ENCODE peak calls at places on chromosomes 4 and X, in five cellular contexts. One of them, this sample, is unnamed.

GRCh38 chr4:141207971-141208370 is 12.7 kb upstream of the ZNF330 start:
- DNase-seq in AG10803: no peak
- DNase-seq in lower leg skin: no peak
- DNase-seq in fibroblast of mammary gland: no peak
- DNase-seq in prostate gland: no peak
- DNase-seq in this sample: no peak

GRCh38 chr4:109708435-109708834 is 5.2 kb upstream of the CASP6 start:
- DNase-seq in prostate gland: no peak
- DNase-seq in fibroblast of mammary gland: no peak
- DNase-seq in AG10803: no peak
- DNase-seq in lower leg skin: no peak
- DNase-seq in this sample: no peak

GRCh38 chr4:95835672-95836071 is 4.2 kb upstream of the PDHA2 start:
- DNase-seq in fibroblast of mammary gland: no peak
- DNase-seq in lower leg skin: no peak
- DNase-seq in prostate gland: no peak
- DNase-seq in AG10803: no peak
- DNase-seq in this sample: no peak

GRCh38 chrX:41556958-41557357 is 109.8 kb downstream of the NYX start:
- DNase-seq in prostate gland: no peak
- DNase-seq in AG10803: peak
- DNase-seq in fibroblast of mammary gland: no peak
- DNase-seq in lower leg skin: no peak
- DNase-seq in this sample: no peak

GRCh38 chr4:77184961-77185360 is 28.0 kb downstream of the CCNG2 start:
- DNase-seq in fibroblast of mammary gland: no peak
- DNase-seq in AG10803: no peak
- DNase-seq in prostate gland: no peak
- DNase-seq in lower leg skin: no peak
- DNase-seq in this sample: no peak

GRCh38 chr4:2168469-2169319 is 73.2 kb downstream of the HAUS3 start:
- DNase-seq in fibroblast of mammary gland: no peak
- DNase-seq in lower leg skin: no peak
- DNase-seq in AG10803: no peak
- DNase-seq in prostate gland: no peak
- DNase-seq in this sample: no peak

GRCh38 chr4:169222768-169223167 is 48.0 kb downstream of the SH3RF1 start:
- DNase-seq in lower leg skin: no peak
- DNase-seq in AG10803: no peak
- DNase-seq in prostate gland: no peak
- DNase-seq in fibroblast of mammary gland: no peak
- DNase-seq in this sample: no peak

GRCh38 chr4:54754394-54754793 is 96.6 kb downstream of the KIT start:
- DNase-seq in AG10803: peak
- DNase-seq in fibroblast of mammary gland: no peak
- DNase-seq in lower leg skin: no peak
- DNase-seq in prostate gland: no peak
- DNase-seq in this sample: no peak

GRCh38 chrX:70262952-70263567 is 3.1 kb upstream of the P2RY4 start:
- DNase-seq in prostate gland: peak
- DNase-seq in lower leg skin: peak
- DNase-seq in fibroblast of mammary gland: peak
- DNase-seq in AG10803: peak
- DNase-seq in this sample: no peak

GRCh38 chrX:23662853-23663252 is 4.4 kb upstream of the PRDX4 start:
- DNase-seq in lower leg skin: no peak
- DNase-seq in prostate gland: no peak
- DNase-seq in AG10803: peak
- DNase-seq in fibroblast of mammary gland: peak
- DNase-seq in this sample: no peak

GRCh38 chr4:100907465-100908454 is 389.9 kb upstream of the EMCN start:
- DNase-seq in prostate gland: no peak
- DNase-seq in fibroblast of mammary gland: peak
- DNase-seq in lower leg skin: no peak
- DNase-seq in AG10803: peak
- DNase-seq in this sample: no peak

GRCh38 chrX:9530848-9531274 is 66.0 kb downstream of the TBL1X start:
- DNase-seq in prostate gland: peak
- DNase-seq in lower leg skin: peak
- DNase-seq in fibroblast of mammary gland: peak
- DNase-seq in AG10803: peak
- DNase-seq in this sample: peak

GRCh38 chr4:72513227-72513626 is 55.8 kb downstream of the ADAMTS3 start:
- DNase-seq in fibroblast of mammary gland: no peak
- DNase-seq in AG10803: no peak
- DNase-seq in prostate gland: no peak
- DNase-seq in lower leg skin: no peak
- DNase-seq in this sample: no peak

GRCh38 chr4:84920591-84920990 is 45.9 kb downstream of the WDFY3 start:
- DNase-seq in lower leg skin: no peak
- DNase-seq in AG10803: peak
- DNase-seq in fibroblast of mammary gland: peak
- DNase-seq in prostate gland: no peak
- DNase-seq in this sample: no peak

GRCh38 chr4:17059192-17059634 is 160.8 kb upstream of the LDB2 start:
- DNase-seq in AG10803: peak
- DNase-seq in fibroblast of mammary gland: peak
- DNase-seq in prostate gland: no peak
- DNase-seq in lower leg skin: peak
- DNase-seq in this sample: no peak

GRCh38 chr4:8847764-8848163 is 23.9 kb downstream of the HMX1 start:
- DNase-seq in AG10803: no peak
- DNase-seq in prostate gland: no peak
- DNase-seq in lower leg skin: no peak
- DNase-seq in fibroblast of mammary gland: no peak
- DNase-seq in this sample: no peak

GRCh38 chr4:33160126-33160525 is 2440.0 kb downstream of the PCDH7 start:
- DNase-seq in prostate gland: no peak
- DNase-seq in fibroblast of mammary gland: peak
- DNase-seq in lower leg skin: peak
- DNase-seq in AG10803: peak
- DNase-seq in this sample: no peak

GRCh38 chr4:165953181-165953580 is 80.1 kb downstream of the TLL1 start:
- DNase-seq in prostate gland: no peak
- DNase-seq in lower leg skin: no peak
- DNase-seq in fibroblast of mammary gland: no peak
- DNase-seq in AG10803: no peak
- DNase-seq in this sample: no peak

GRCh38 chrX:1537031-1537715 is at the start of gene P2RY8:
- DNase-seq in lower leg skin: peak
- DNase-seq in prostate gland: no peak
- DNase-seq in AG10803: peak
- DNase-seq in fibroblast of mammary gland: peak
- DNase-seq in this sample: no peak

GRCh38 chrX:43717161-43717560 is 61.1 kb downstream of the MAOA start:
- DNase-seq in prostate gland: no peak
- DNase-seq in AG10803: no peak
- DNase-seq in lower leg skin: no peak
- DNase-seq in fibroblast of mammary gland: no peak
- DNase-seq in this sample: no peak

GRCh38 chr4:78765607-78766006 is 10.5 kb upstream of the BMP2K start:
- DNase-seq in prostate gland: no peak
- DNase-seq in AG10803: no peak
- DNase-seq in fibroblast of mammary gland: no peak
- DNase-seq in lower leg skin: no peak
- DNase-seq in this sample: no peak

GRCh38 chr4:80263541-80264351 is 2.7 kb upstream of the FGF5 start:
- DNase-seq in fibroblast of mammary gland: no peak
- DNase-seq in prostate gland: no peak
- DNase-seq in lower leg skin: no peak
- DNase-seq in AG10803: no peak
- DNase-seq in this sample: no peak
- H3K4me3 ChIP-seq in fibroblast of mammary gland: no peak
- H3K4me3 ChIP-seq in prostate gland: no peak
- H3K4me3 ChIP-seq in lower leg skin: no peak
- H3K4me3 ChIP-seq in AG10803: no peak
- H3K4me3 ChIP-seq in this sample: no peak

GRCh38 chr4:42637104-42637503 is 19.8 kb downstream of the ATP8A1 start:
- DNase-seq in AG10803: no peak
- DNase-seq in prostate gland: no peak
- DNase-seq in fibroblast of mammary gland: no peak
- DNase-seq in lower leg skin: no peak
- DNase-seq in this sample: no peak

GRCh38 chr4:42638276-42638675 is 18.6 kb downstream of the ATP8A1 start:
- DNase-seq in AG10803: no peak
- DNase-seq in lower leg skin: no peak
- DNase-seq in prostate gland: no peak
- DNase-seq in fibroblast of mammary gland: no peak
- DNase-seq in this sample: no peak

GRCh38 chr4:42636591-42636990 is 20.3 kb downstream of the ATP8A1 start:
- DNase-seq in prostate gland: no peak
- DNase-seq in lower leg skin: no peak
- DNase-seq in AG10803: no peak
- DNase-seq in fibroblast of mammary gland: no peak
- DNase-seq in this sample: no peak

GRCh38 chr4:42638993-42639392 is 17.9 kb downstream of the ATP8A1 start:
- DNase-seq in fibroblast of mammary gland: no peak
- DNase-seq in lower leg skin: no peak
- DNase-seq in prostate gland: no peak
- DNase-seq in AG10803: no peak
- DNase-seq in this sample: no peak

GRCh38 chr4:42637861-42638260 is 19.0 kb downstream of the ATP8A1 start:
- DNase-seq in fibroblast of mammary gland: no peak
- DNase-seq in lower leg skin: no peak
- DNase-seq in AG10803: no peak
- DNase-seq in prostate gland: no peak
- DNase-seq in this sample: no peak
- TF ChIP-seq CTCF in fibroblast of mammary gland: no peak
- TF ChIP-seq CTCF in lower leg skin: no peak
- TF ChIP-seq CTCF in AG10803: no peak
- TF ChIP-seq CTCF in prostate gland: no peak
- TF ChIP-seq CTCF in this sample: no peak

GRCh38 chrX:130165181-130165702 is 399 bp downstream of the AIFM1 start:
- DNase-seq in fibroblast of mammary gland: peak
- DNase-seq in prostate gland: no peak
- DNase-seq in AG10803: peak
- DNase-seq in lower leg skin: peak
- DNase-seq in this sample: no peak

GRCh38 chrX:130165703-130166502 is at the start of gene AIFM1:
- DNase-seq in lower leg skin: peak
- DNase-seq in prostate gland: peak
- DNase-seq in fibroblast of mammary gland: peak
- DNase-seq in AG10803: peak
- DNase-seq in this sample: no peak

GRCh38 chrX:130163350-130163851 is 2.2 kb downstream of the AIFM1 start:
- DNase-seq in prostate gland: no peak
- DNase-seq in lower leg skin: no peak
- DNase-seq in AG10803: no peak
- DNase-seq in fibroblast of mammary gland: no peak
- DNase-seq in this sample: no peak

GRCh38 chrX:130166503-130166777 is 799 bp upstream of the AIFM1 start:
- DNase-seq in AG10803: no peak
- DNase-seq in fibroblast of mammary gland: no peak
- DNase-seq in prostate gland: no peak
- DNase-seq in lower leg skin: no peak
- DNase-seq in this sample: no peak

GRCh38 chrX:130167040-130167439 is 1.4 kb upstream of the AIFM1 start:
- DNase-seq in AG10803: no peak
- DNase-seq in lower leg skin: no peak
- DNase-seq in fibroblast of mammary gland: no peak
- DNase-seq in prostate gland: no peak
- DNase-seq in this sample: no peak
- H3K4me3 ChIP-seq in AG10803: peak
- H3K4me3 ChIP-seq in lower leg skin: no peak
- H3K4me3 ChIP-seq in fibroblast of mammary gland: peak
- H3K4me3 ChIP-seq in prostate gland: no peak
- H3K4me3 ChIP-seq in this sample: peak

GRCh38 chrX:78024349-78025108 is 55.1 kb upstream of the PGAM4 start:
- DNase-seq in lower leg skin: no peak
- DNase-seq in AG10803: no peak
- DNase-seq in fibroblast of mammary gland: peak
- DNase-seq in prostate gland: no peak
- DNase-seq in this sample: no peak

GRCh38 chrX:78035061-78035460 is 65.6 kb upstream of the PGAM4 start:
- DNase-seq in AG10803: no peak
- DNase-seq in lower leg skin: no peak
- DNase-seq in prostate gland: no peak
- DNase-seq in fibroblast of mammary gland: no peak
- DNase-seq in this sample: no peak

GRCh38 chrX:78027798-78028197 is 58.4 kb upstream of the PGAM4 start:
- DNase-seq in prostate gland: no peak
- DNase-seq in AG10803: no peak
- DNase-seq in lower leg skin: no peak
- DNase-seq in fibroblast of mammary gland: no peak
- DNase-seq in this sample: no peak

DNA sequence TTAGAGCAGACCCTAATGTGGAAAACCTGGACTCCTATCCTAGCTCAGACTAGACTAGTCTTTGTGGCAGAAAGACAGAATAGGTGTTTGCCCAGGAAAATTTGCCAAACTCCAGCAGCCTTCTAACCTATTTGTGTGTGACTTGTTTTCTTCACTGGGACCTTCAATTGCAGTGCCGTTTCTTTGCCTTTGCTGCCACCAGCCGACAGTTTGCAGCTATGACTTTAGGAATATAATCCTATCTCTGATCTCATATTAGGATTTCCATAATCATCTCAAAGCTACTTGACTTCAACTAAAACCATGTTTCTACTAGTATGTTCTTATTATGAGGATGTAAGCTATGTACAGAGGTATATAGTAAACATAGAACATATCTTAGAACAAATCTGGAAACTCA is 60.2 kb upstream of the PGAM4 start:
- DNase-seq in prostate gland: peak
- DNase-seq in lower leg skin: no peak
- DNase-seq in fibroblast of mammary gland: peak
- DNase-seq in AG10803: peak
- DNase-seq in this sample: no peak
- TF ChIP-seq CTCF in prostate gland: no peak
- TF ChIP-seq CTCF in lower leg skin: no peak
- TF ChIP-seq CTCF in fibroblast of mammary gland: peak
- TF ChIP-seq CTCF in AG10803: peak
- TF ChIP-seq CTCF in this sample: peak

GRCh38 chr4:94758141-94758699 is 465 bp downstream of the BMPR1B start:
- DNase-seq in AG10803: peak
- DNase-seq in fibroblast of mammary gland: no peak
- DNase-seq in prostate gland: peak
- DNase-seq in lower leg skin: no peak
- DNase-seq in this sample: no peak
- H3K4me3 ChIP-seq in AG10803: peak
- H3K4me3 ChIP-seq in fibroblast of mammary gland: peak
- H3K4me3 ChIP-seq in prostate gland: peak
- H3K4me3 ChIP-seq in lower leg skin: peak
- H3K4me3 ChIP-seq in this sample: peak

DNA sequence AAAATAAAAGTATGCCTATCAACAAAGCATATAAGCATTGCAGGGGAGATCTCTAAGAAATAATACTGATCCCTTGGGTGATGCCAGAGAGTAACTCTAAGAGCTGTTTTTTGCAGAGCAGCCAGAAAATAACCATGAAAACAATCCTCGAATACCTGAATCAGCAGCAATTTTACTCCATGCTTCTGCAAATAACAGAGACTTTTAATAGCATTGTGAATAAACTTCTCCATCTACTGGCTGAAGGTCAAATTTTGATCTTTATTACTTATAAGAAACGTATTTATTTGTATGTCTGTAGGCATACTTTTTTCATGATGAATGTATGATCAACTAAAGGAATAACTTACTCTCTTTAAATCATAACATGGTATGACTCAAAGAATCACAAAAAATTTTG is 334.5 kb downstream of the GALNTL6 start:
- DNase-seq in AG10803: peak
- DNase-seq in lower leg skin: no peak
- DNase-seq in prostate gland: no peak
- DNase-seq in fibroblast of mammary gland: peak
- DNase-seq in this sample: no peak
- TF ChIP-seq CTCF in AG10803: peak
- TF ChIP-seq CTCF in lower leg skin: no peak
- TF ChIP-seq CTCF in prostate gland: no peak
- TF ChIP-seq CTCF in fibroblast of mammary gland: no peak
- TF ChIP-seq CTCF in this sample: no peak

This sample was measured in epithelial cell of proximal tubule.